ENCODE peak calls at places on chromosomes 12 and 14, in four cellular contexts. E, A, F and Y are unnamed samples.
A peak's percentile ranks its signal among the peaks of the same experiment; 100 is the strongest.

GRCh38 chr14:68444449-68445168 is 348.3 kb downstream of the ZFP36L1 start:
- DNase-seq in E (peak; percentile 30), A (no peak), F (peak; percentile 46), Y (no peak)

GRCh38 chr12:102120886-102121285 is 903 bp downstream of the PARPBP start:
- DNase-seq in E (peak; percentile 27), A (peak; percentile 25), F (peak; percentile 29), Y (no peak)

GRCh38 chr14:101876539-101876938 is 87.8 kb upstream of the DYNC1H1 start:
- DNase-seq in E (peak; percentile 99), A (no peak), F (peak; percentile 18), Y (no peak)

GRCh38 chr12:459430-460258 is at the start of gene B4GALNT3:
- DNase-seq in E (no peak), A (peak; percentile 65), F (no peak), Y (no peak)

GRCh38 chr12:113591480-113591971 is 119.9 kb upstream of the LHX5 start:
- DNase-seq in E (no peak), A (peak; percentile 95), F (no peak), Y (no peak)

GRCh38 chr14:38870437-38870836 is 232.6 kb downstream of the SEC23A start:
- DNase-seq in E (peak; percentile 65), A (no peak), F (no peak), Y (no peak)

GRCh38 chr14:63800651-63801385 is 52.0 kb upstream of the SYNE2 start:
- DNase-seq in E (no peak), A (no peak), F (no peak), Y (no peak)

GRCh38 chr12:15818418-15818817 is 29.2 kb upstream of the EPS8 start:
- DNase-seq in E (no peak), A (no peak), F (no peak), Y (no peak)

GRCh38 chr12:132825861-132826260 is 2.8 kb downstream of the GOLGA3 start:
- DNase-seq in E (no peak), A (no peak), F (no peak), Y (no peak)

GRCh38 chr14:59882957-59883356 is 12.4 kb upstream of the RTN1 start:
- DNase-seq in E (no peak), A (no peak), F (no peak), Y (no peak)

GRCh38 chr12:62632521-62632920 is 165.9 kb downstream of the MON2 start:
- DNase-seq in E (peak; percentile 8), A (no peak), F (no peak), Y (no peak)

GRCh38 chr14:64637735-64638473 is 66.3 kb upstream of the PLEKHG3 start:
- DNase-seq in E (no peak), A (no peak), F (no peak), Y (no peak)

GRCh38 chr14:79480212-79480611 is 731.1 kb downstream of the DIO2 start:
- DNase-seq in E (no peak), A (no peak), F (no peak), Y (no peak)

GRCh38 chr14:102209224-102209966 is 69.7 kb downstream of the WDR20 start:
- DNase-seq in E (no peak), A (no peak), F (peak; percentile 28), Y (no peak)

GRCh38 chr14:104117341-104118005 is 20.9 kb upstream of the KIF26A start:
- DNase-seq in E (no peak), A (no peak), F (no peak), Y (no peak)

GRCh38 chr12:115341442-115341841 is 657.5 kb upstream of the TBX3 start:
- DNase-seq in E (peak; percentile 70), A (no peak), F (peak; percentile 100), Y (peak; percentile 93)

GRCh38 chr14:58280954-58281787 is 17.2 kb upstream of the ARID4A start:
- DNase-seq in E (peak; percentile 95), A (peak; percentile 69), F (peak; percentile 92), Y (peak; percentile 30)

GRCh38 chr12:75489613-75490210 is 9.2 kb downstream of the GLIPR1 start:
- DNase-seq in E (peak; percentile 52), A (no peak), F (peak; percentile 63), Y (no peak)

GRCh38 chr12:66931091-66931490 is 252.2 kb upstream of the GRIP1 start:
- DNase-seq in E (no peak), A (no peak), F (no peak), Y (no peak)

GRCh38 chr12:18171571-18171970 is 81.6 kb upstream of the RERGL start:
- DNase-seq in E (no peak), A (no peak), F (no peak), Y (no peak)

GRCh38 chr12:132162508-132163031 is 18.3 kb downstream of the NOC4L start:
- DNase-seq in E (no peak), A (no peak), F (peak; percentile 77), Y (no peak)

GRCh38 chr14:23562822-23563472 is 4.6 kb downstream of the AP1G2 start:
- DNase-seq in E (peak; percentile 47), A (peak; percentile 61), F (peak; percentile 40), Y (no peak)

GRCh38 chr14:36661506-36662257 is at the start of gene PAX9:
- DNase-seq in E (peak; percentile 70), A (peak; percentile 93), F (peak; percentile 41), Y (peak; percentile 69)

GRCh38 chr12:128920468-128920867 is 67.2 kb downstream of the GLT1D1 start:
- DNase-seq in E (no peak), A (no peak), F (no peak), Y (no peak)

GRCh38 chr12:56626691-56627090 is 3.4 kb downstream of the BAZ2A start:
- DNase-seq in E (no peak), A (no peak), F (no peak), Y (no peak)

GRCh38 chr14:104682107-104682593 is 7.3 kb upstream of the INF2 start:
- DNase-seq in E (no peak), A (no peak), F (no peak), Y (no peak)

GRCh38 chr12:2877047-2877958 is at the start of the genes FOXM1 and RHNO1:
- DNase-seq in E (peak; percentile 90), A (peak; percentile 88), F (peak; percentile 85), Y (no peak)

GRCh38 chr12:109466821-109467220 is 10.3 kb downstream of the KCTD10 start:
- DNase-seq in E (no peak), A (no peak), F (no peak), Y (no peak)

GRCh38 chr12:18183141-18183540 is 78.2 kb upstream of the PIK3C2G start:
- DNase-seq in E (no peak), A (no peak), F (no peak), Y (no peak)

GRCh38 chr12:78210894-78211302 is 380.2 kb downstream of the NAV3 start:
- DNase-seq in E (peak; percentile 12), A (no peak), F (peak; percentile 81), Y (no peak)

GRCh38 chr14:24131549-24131966 is 1.1 kb downstream of the FITM1 start:
- DNase-seq in E (no peak), A (no peak), F (no peak), Y (no peak)

GRCh38 chr14:58138719-58139482 is 13.1 kb downstream of the ARMH4 start:
- DNase-seq in E (no peak), A (no peak), F (no peak), Y (no peak)

GRCh38 chr12:89574736-89575208 is 48.9 kb upstream of the POC1B start:
- DNase-seq in E (peak; percentile 72), A (peak; percentile 71), F (peak; percentile 75), Y (no peak)

GRCh38 chr12:115895247-115895646 is 382.2 kb downstream of the MED13L start:
- DNase-seq in E (no peak), A (peak; percentile 50), F (no peak), Y (no peak)

GRCh38 chr12:129903956-129904769 is at the start of gene TMEM132D:
- DNase-seq in E (no peak), A (no peak), F (no peak), Y (no peak)

GRCh38 chr12:67592228-67593011 is 56.1 kb upstream of the DYRK2 start:
- DNase-seq in E (no peak), A (no peak), F (peak; percentile 51), Y (no peak)

GRCh38 chr12:76085159-76085868 is 829 bp upstream of the NAP1L1 start:
- DNase-seq in E (peak; percentile 67), A (no peak), F (peak; percentile 77), Y (no peak)

DNA sequence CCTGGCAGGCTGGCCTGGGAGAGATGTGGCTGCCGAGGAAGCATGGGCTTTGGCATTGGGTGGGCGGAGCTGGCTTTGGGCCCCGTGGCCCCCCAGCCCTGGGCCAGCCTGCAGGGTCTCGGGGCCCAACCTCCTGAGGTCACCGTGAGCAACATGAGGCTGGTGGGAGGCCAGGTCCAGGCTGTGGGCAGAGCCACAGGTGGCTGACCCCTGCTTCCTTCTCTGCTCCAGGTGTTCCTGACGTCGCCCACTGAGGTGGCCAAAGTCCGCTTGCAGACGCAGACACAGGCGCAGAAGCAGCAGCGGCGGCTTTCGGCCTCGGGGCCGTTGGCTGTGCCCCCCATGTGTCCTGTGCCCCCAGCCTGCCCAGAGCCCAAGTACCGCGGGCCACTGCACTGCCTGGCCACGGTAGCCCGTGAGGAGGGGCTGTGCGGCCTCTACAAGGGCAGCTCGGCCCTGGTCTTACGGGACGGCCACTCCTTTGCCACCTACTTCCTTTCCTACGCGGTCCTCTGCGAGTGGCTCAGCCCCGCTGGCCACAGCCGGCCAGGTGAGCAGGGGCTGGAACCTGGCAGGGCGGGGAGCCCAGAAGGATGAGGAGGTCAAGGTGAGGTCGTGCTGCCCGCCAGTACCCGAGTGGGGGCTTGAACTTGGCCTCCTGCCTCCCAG is 5.5 kb downstream of the SLC25A47 start:
- DNase-seq in E (no peak), A (no peak), F (no peak), Y (no peak)
- H2AFZ ChIP-seq in E (no peak overlapping the region), A (no peak overlapping the region), F (peak overlapping the region; percentile 58), Y (no peak overlapping the region)

GRCh38 chr12:23944067-23944466 is 5.4 kb downstream of the SOX5 start:
- DNase-seq in E (no peak), A (no peak), F (no peak), Y (no peak)
- H3K9me1 ChIP-seq in E (no peaks in the 10 kb centered on the region), A (no peaks in the 10 kb centered on the region), F (no peaks in the 10 kb centered on the region), Y (no peaks in the 10 kb centered on the region)

GRCh38 chr14:95003099-95003960 is 154.0 kb downstream of the DICER1 start:
- DNase-seq in E (no peak), A (no peak), F (no peak), Y (no peak)

GRCh38 chr14:94998110-94998509 is 159.2 kb downstream of the DICER1 start:
- DNase-seq in E (no peak), A (no peak), F (no peak), Y (no peak)

GRCh38 chr14:94994245-94994644 is 163.1 kb downstream of the DICER1 start:
- DNase-seq in E (no peak), A (no peak), F (no peak), Y (no peak)

GRCh38 chr14:94995551-94995950 is 161.8 kb downstream of the DICER1 start:
- DNase-seq in E (no peak), A (no peak), F (no peak), Y (no peak)

GRCh38 chr14:94998702-94999101 is 158.6 kb downstream of the DICER1 start:
- DNase-seq in E (no peak), A (no peak), F (no peak), Y (no peak)
- H2AFZ ChIP-seq in E (no peak overlapping the region), A (no peak overlapping the region), F (no peak overlapping the region), Y (no peak overlapping the region)

DNA sequence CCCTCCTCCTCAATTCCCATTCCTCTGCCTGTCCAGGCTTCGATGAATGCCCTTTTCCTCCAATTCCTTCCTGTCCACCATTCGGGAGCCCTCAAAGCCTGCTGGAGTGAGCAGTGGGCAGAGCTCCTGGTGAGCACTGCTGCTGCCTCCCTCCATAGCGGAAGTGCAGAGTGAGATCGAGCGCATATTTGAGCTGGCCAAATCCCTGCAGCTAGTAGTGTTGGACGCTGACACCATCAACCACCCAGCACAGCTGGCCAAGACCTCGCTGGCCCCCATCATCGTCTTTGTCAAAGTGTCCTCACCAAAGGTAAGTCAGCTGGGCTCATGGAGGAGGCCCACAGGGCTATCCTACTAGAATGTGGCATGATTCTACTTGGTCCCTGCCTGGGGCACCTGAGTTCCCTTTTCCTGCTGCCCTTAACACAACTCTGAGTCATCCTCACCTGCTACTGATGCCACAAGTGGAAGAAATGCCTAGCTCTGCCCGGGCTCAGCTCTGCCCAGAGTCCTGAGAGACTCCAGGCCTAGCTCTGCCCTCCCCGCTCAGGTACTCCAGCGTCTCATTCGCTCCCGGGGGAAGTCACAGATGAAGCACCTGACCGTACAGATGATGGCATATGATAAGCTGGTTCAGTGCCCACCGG is 8.0 kb downstream of the CACNB3 start:
- DNase-seq in E (no peak), A (no peak), F (no peak), Y (no peak)
- H3K9me1 ChIP-seq in E (no peaks in the 10 kb centered on the region), A (peaks cover 5% of the 10 kb centered on the region), F (peaks cover 4% of the 10 kb centered on the region), Y (peaks cover 2% of the 10 kb centered on the region)